ENCODE peak calls at places on chromosomes 16 and 17, in six cellular contexts. H, R, U, D, V and P are unnamed samples.

GRCh38 chr17:75854881-75855309 is 240 bp downstream of the WBP2 start:
- DNase-seq in H (no peak), U (no peak), D (no peak), V (no peak), R (no peak), P (no peak)

GRCh38 chr16:16113076-16113475 is 110.2 kb downstream of the ABCC6 start:
- DNase-seq in D (no peak), V (no peak), R (no peak), H (no peak), U (no peak), P (no peak)

GRCh38 chr16:51670527-51670926 is 519.5 kb upstream of the SALL1 start:
- DNase-seq in R (no peak), V (no peak), H (no peak), D (no peak), U (no peak), P (no peak)

GRCh38 chr16:81496742-81497141 is 52.1 kb downstream of the CMIP start:
- DNase-seq in D (no peak), H (no peak), U (no peak), V (no peak), R (no peak), P (no peak)

GRCh38 chr17:7393613-7394451 is 493 bp downstream of the PLSCR3 start:
- DNase-seq in V (no peak), U (peak; percentile 60), H (no peak), R (peak; percentile 90), D (no peak), P (peak; percentile 32)

GRCh38 chr17:31673076-31673475 is 186.0 kb downstream of the COPRS start:
- DNase-seq in U (no peak), H (no peak), V (no peak), D (no peak), R (no peak), P (no peak)

GRCh38 chr16:51845586-51845985 is 694.5 kb upstream of the SALL1 start:
- DNase-seq in H (no peak), U (no peak), V (no peak), R (no peak), D (no peak), P (no peak)

GRCh38 chr17:50155115-50155819 is 4.8 kb upstream of the PPP1R9B start:
- DNase-seq in D (peak; percentile 80), R (no peak), V (no peak), H (peak; percentile 77), U (no peak), P (no peak)

GRCh38 chr17:72305472-72305871 is 184.7 kb downstream of the SOX9 start:
- DNase-seq in H (no peak), V (no peak), U (no peak), D (no peak), R (no peak), P (no peak)

GRCh38 chr16:35431829-35432663 is 1972.6 kb downstream of the TP53TG3F start:
- DNase-seq in U (no peak), V (no peak), H (no peak), D (no peak), R (no peak), P (no peak)

GRCh38 chr17:45780921-45781320 is 3.2 kb upstream of the CRHR1 start:
- DNase-seq in D (no peak), V (no peak), U (no peak), H (no peak), R (no peak), P (no peak)

GRCh38 chr17:1714488-1714979 is 4.4 kb upstream of the TLCD2 start:
- DNase-seq in R (no peak), D (peak; percentile 100), H (peak; percentile 97), U (peak; percentile 97), V (peak; percentile 96), P (peak; percentile 86)

GRCh38 chr17:70629902-70630301 is 460.6 kb downstream of the KCNJ2 start:
- DNase-seq in D (no peak), R (no peak), V (no peak), H (peak; percentile 55), U (no peak), P (no peak)

GRCh38 chr16:53094013-53094630 is 39.3 kb downstream of the CHD9 start:
- DNase-seq in R (peak; percentile 37), D (peak; percentile 57), U (peak; percentile 34), H (no peak), V (peak; percentile 68), P (no peak)

GRCh38 chr16:79593754-79594153 is 6.8 kb downstream of the MAF start:
- DNase-seq in V (no peak), R (no peak), H (no peak), U (no peak), D (no peak), P (no peak)

GRCh38 chr16:11052080-11052808 is 107.9 kb downstream of the CLEC16A start:
- DNase-seq in U (no peak), D (no peak), H (peak; percentile 18), V (no peak), R (peak; percentile 70), P (no peak)

GRCh38 chr17:48382989-48383388 is 47.0 kb downstream of the SKAP1 start:
- DNase-seq in H (no peak), D (no peak), V (no peak), R (no peak), U (no peak), P (no peak)

GRCh38 chr16:12678983-12679382 is 124.7 kb downstream of the CPPED1 start:
- DNase-seq in H (no peak), D (no peak), V (no peak), R (no peak), U (no peak), P (no peak)

GRCh38 chr17:5558815-5559785 is 25.2 kb downstream of the NLRP1 start:
- DNase-seq in R (no peak), D (no peak), U (no peak), V (no peak), H (no peak), P (no peak)

GRCh38 chr16:57185446-57185944 is 344 bp downstream of the PSME3IP1 start:
- DNase-seq in D (peak; percentile 43), H (peak; percentile 60), V (peak; percentile 56), R (no peak), U (peak; percentile 45), P (no peak)
- TF ChIP-seq CTCF in D (no peak), H (no peak), V (no peak), R (no peak), U (no peak), P (no peak)

DNA sequence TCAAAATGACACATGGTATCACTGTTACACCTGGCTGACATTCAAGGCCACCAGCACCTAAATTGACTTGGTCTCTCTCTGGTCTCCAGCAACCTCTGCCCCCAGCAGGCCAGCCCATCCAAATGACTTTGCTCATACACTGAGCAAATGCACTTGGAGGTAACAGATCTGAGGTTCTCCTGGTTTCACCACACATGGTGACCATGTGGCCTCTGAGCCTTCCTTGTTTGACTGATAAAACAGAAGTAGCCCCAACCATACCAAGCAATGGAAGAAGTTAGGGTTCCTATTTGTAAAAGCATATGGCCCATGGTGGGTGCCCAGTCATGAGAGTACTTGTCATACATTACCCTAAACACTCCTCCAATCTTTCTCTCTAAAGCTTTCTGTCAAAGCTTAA is 181.7 kb downstream of the MRTFB start:
- DNase-seq in H (no peak), R (no peak), D (no peak), V (no peak), U (no peak), P (no peak)
- TF ChIP-seq CTCF in H (no peak), R (no peak), D (no peak), V (no peak), U (no peak), P (no peak)

GRCh38 chr17:8832711-8833352 is 33.7 kb upstream of the MFSD6L start:
- DNase-seq in D (no peak), R (no peak), H (no peak), U (peak; percentile 46), V (no peak), P (no peak)
- TF ChIP-seq CTCF in D (no peak), R (peak; percentile 61), H (no peak), U (peak; percentile 43), V (no peak), P (peak; percentile 55)

GRCh38 chr16:71648921-71649320 is 22.9 kb downstream of the MARVELD3 start:
- DNase-seq in H (no peak), R (no peak), D (no peak), V (no peak), U (no peak), P (no peak)
- TF ChIP-seq CTCF in H (peak; percentile 28), R (peak; percentile 37), D (no peak), V (no peak), U (peak; percentile 57), P (peak; percentile 38)

DNA sequence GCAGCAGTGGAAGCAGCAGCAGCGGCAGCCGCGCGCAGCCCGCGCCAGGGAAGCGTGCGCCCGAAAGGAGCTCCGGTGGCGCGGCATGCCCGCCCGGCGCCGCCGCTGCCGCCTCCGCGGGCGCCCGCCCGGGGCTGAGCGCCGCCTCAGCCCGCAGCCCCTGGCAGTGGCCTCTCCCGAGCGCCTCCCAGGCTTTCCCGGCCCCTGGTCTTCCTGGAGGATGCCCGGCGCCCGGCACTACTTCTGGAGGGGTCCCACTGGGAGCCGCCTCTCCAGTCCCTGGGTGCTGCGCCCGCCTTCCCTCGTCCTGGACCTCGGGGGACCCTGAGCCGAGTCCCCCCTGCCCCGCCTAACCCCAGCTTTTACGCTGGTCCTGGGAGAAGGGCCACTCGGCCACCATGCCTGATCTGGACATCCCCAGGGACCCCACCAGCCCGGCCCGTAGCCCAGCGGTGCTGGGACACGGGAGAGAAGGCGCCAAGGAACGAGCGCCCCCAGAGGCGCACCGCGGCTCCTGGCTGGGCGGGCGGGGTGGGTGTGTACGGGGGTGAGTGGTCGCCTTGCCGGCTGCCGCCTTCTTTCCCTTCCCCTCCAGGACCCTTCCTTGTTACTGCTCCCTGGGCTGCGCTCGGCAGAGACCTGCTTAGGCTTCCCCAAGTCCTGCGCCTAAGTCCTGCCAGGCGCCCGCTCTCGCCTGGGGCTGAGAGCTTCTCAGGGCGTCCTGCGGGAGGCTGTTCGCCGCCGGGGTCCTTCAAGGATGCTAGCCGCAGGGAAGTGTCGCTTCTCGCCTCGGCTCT is 713 bp downstream of the ASIC2 start:
- DNase-seq in R (peak; percentile 35), V (no peak), D (no peak), U (peak; percentile 48), H (peak; percentile 37), P (peak; percentile 37)
- TF ChIP-seq CTCF in R (no peak), V (no peak), D (no peak), U (no peak), H (no peak), P (peak; percentile 65)